ENCODE peak calls at places on chromosomes 7 and 10, in eight cellular contexts. I, J, G, R, H, Z, K and F are unnamed samples.
A peak's percentile ranks its signal among the peaks of the same experiment; 100 is the strongest.

GRCh38 chr7:155834486-155835048 is 22.3 kb upstream of the SHH start:
- DNase-seq in I (no peak), R (no peak), K (no peak), G (no peak), Z (no peak), J (no peak), H (no peak), F (no peak)

GRCh38 chr7:38451840-38452239 is 178.4 kb upstream of the TARP start:
- DNase-seq in Z (peak; percentile 70), K (no peak), R (peak; percentile 35), G (peak; percentile 36), I (peak; percentile 43), H (peak; percentile 24), J (no peak), F (peak; percentile 53)

GRCh38 chr7:54560183-54560582 is 18.0 kb downstream of the VSTM2A start:
- DNase-seq in Z (no peak), H (no peak), I (no peak), R (no peak), K (no peak), G (no peak), J (no peak), F (no peak)

GRCh38 chr7:22138106-22138505 is 192.4 kb upstream of the CDCA7L start:
- DNase-seq in G (no peak), R (no peak), H (no peak), Z (no peak), J (no peak), I (no peak), K (no peak), F (no peak)

GRCh38 chr7:83166-83840 is 109.1 kb upstream of the FAM20C start:
- DNase-seq in Z (no peak), G (no peak), K (no peak), J (no peak), I (no peak), R (no peak), H (no peak), F (no peak)

GRCh38 chr10:4038000-4038399 is 253.0 kb upstream of the KLF6 start:
- DNase-seq in K (no peak), H (no peak), Z (no peak), G (no peak), I (no peak), J (no peak), R (no peak), F (no peak)

GRCh38 chr10:10403762-10404161 is 613.9 kb upstream of the CELF2 start:
- DNase-seq in K (no peak), Z (no peak), H (no peak), I (peak; percentile 6), J (no peak), G (peak; percentile 36), R (no peak), F (peak; percentile 3)

GRCh38 chr7:78489851-78490250 is 691.3 kb downstream of the PHTF2 start:
- DNase-seq in G (no peak), R (no peak), Z (no peak), J (no peak), I (no peak), K (no peak), H (no peak), F (no peak)

GRCh38 chr10:77156406-77156879 is 481.2 kb downstream of the KCNMA1 start:
- DNase-seq in G (peak; percentile 70), I (peak; percentile 76), J (peak; percentile 25), Z (no peak), K (no peak), H (no peak), R (peak; percentile 89), F (peak; percentile 78)

GRCh38 chr7:112414855-112415490 is 35.3 kb upstream of the IFRD1 start:
- DNase-seq in J (no peak), G (no peak), R (peak; percentile 63), Z (peak; percentile 68), K (no peak), I (peak; percentile 47), H (peak; percentile 31), F (peak; percentile 54)

GRCh38 chr7:136925556-136925955 is 57.1 kb downstream of the CHRM2 start:
- DNase-seq in R (no peak), H (no peak), Z (no peak), J (no peak), K (no peak), G (no peak), I (no peak), F (peak; percentile 82)

GRCh38 chr10:24894309-24894708 is 58.1 kb downstream of the PRTFDC1 start:
- DNase-seq in R (peak; percentile 70), G (peak; percentile 80), H (no peak), I (peak; percentile 92), Z (no peak), J (peak; percentile 55), K (peak; percentile 15), F (peak; percentile 93)

GRCh38 chr10:62738916-62739315 is 65.6 kb upstream of the ADO start:
- DNase-seq in H (no peak), J (no peak), I (peak; percentile 68), K (no peak), R (peak; percentile 72), Z (no peak), G (no peak), F (no peak)

GRCh38 chr10:30986027-30986672 is 45.5 kb downstream of the ZNF438 start:
- DNase-seq in G (no peak), Z (no peak), H (no peak), R (no peak), J (peak; percentile 60), I (peak; percentile 64), K (no peak), F (peak; percentile 90)

GRCh38 chr10:104300002-104300735 is 31.2 kb downstream of the GSTO2 start:
- DNase-seq in K (no peak), J (peak; percentile 98), G (peak; percentile 97), H (no peak), R (peak; percentile 99), I (peak; percentile 95), Z (no peak), F (peak; percentile 99)

GRCh38 chr10:91694170-91694794 is 61.4 kb upstream of the PPP1R3C start:
- DNase-seq in K (peak; percentile 8), G (no peak), I (peak; percentile 40), Z (peak; percentile 76), H (peak; percentile 3), R (no peak), J (no peak), F (peak; percentile 45)

GRCh38 chr7:112207106-112207592 is 654 bp downstream of the ZNF277 start:
- DNase-seq in J (no peak), R (no peak), I (no peak), G (no peak), K (no peak), Z (no peak), H (no peak), F (peak; percentile 22)